ENCODE peak calls at places on chromosome 5, in eight cellular contexts. One of them, this sample, is unnamed.

GRCh38 chr5:23204111-23204510 is 303.3 kb upstream of the PRDM9 start:
- DNase-seq in NCI-H146: no peak
- DNase-seq in Daoy: no peak
- DNase-seq in substantia nigra: no peak
- DNase-seq in dorsolateral prefrontal cortex: no peak
- DNase-seq in stimulated activated CD8-positive, alpha-beta memory T cell treated with anti-CD3 and anti-CD28 coated beads, Interleukin-12 subunit alpha, Interleukin-12 subunit beta, amount 100 ng/mL, for 1 hour: no peak
- DNase-seq in ACHN: no peak
- DNase-seq in left colon: no peak
- DNase-seq in this sample: no peak

GRCh38 chr5:126597156-126597555 is 2.1 kb upstream of the ALDH7A1 start:
- DNase-seq in NCI-H146: no peak
- DNase-seq in Daoy: no peak
- DNase-seq in substantia nigra: no peak
- DNase-seq in dorsolateral prefrontal cortex: no peak
- DNase-seq in stimulated activated CD8-positive, alpha-beta memory T cell treated with anti-CD3 and anti-CD28 coated beads, Interleukin-12 subunit alpha, Interleukin-12 subunit beta, amount 100 ng/mL, for 1 hour: no peak
- DNase-seq in ACHN: no peak
- DNase-seq in left colon: no peak
- DNase-seq in this sample: no peak

GRCh38 chr5:133525048-133525447 is 87.3 kb downstream of the FSTL4 start:
- DNase-seq in NCI-H146: no peak
- DNase-seq in Daoy: no peak
- DNase-seq in substantia nigra: no peak
- DNase-seq in dorsolateral prefrontal cortex: no peak
- DNase-seq in stimulated activated CD8-positive, alpha-beta memory T cell treated with anti-CD3 and anti-CD28 coated beads, Interleukin-12 subunit alpha, Interleukin-12 subunit beta, amount 100 ng/mL, for 1 hour: no peak
- DNase-seq in ACHN: no peak
- DNase-seq in left colon: no peak
- DNase-seq in this sample: no peak

GRCh38 chr5:69261034-69261433 is 26.3 kb downstream of the CDK7 start:
- DNase-seq in NCI-H146: no peak
- DNase-seq in Daoy: no peak
- DNase-seq in substantia nigra: no peak
- DNase-seq in dorsolateral prefrontal cortex: no peak
- DNase-seq in stimulated activated CD8-positive, alpha-beta memory T cell treated with anti-CD3 and anti-CD28 coated beads, Interleukin-12 subunit alpha, Interleukin-12 subunit beta, amount 100 ng/mL, for 1 hour: no peak
- DNase-seq in ACHN: no peak
- DNase-seq in left colon: no peak
- DNase-seq in this sample: no peak

GRCh38 chr5:134648425-134649162 is at the start of gene SEC24A:
- DNase-seq in NCI-H146: peak; percentile 83
- DNase-seq in Daoy: peak; percentile 97
- DNase-seq in substantia nigra: peak; percentile 62
- DNase-seq in dorsolateral prefrontal cortex: peak; percentile 90
- DNase-seq in stimulated activated CD8-positive, alpha-beta memory T cell treated with anti-CD3 and anti-CD28 coated beads, Interleukin-12 subunit alpha, Interleukin-12 subunit beta, amount 100 ng/mL, for 1 hour: peak; percentile 81
- DNase-seq in ACHN: peak; percentile 79
- DNase-seq in left colon: peak; percentile 93
- DNase-seq in this sample: peak; percentile 43

GRCh38 chr5:151100690-151101089 is 19.9 kb upstream of the TNIP1 start:
- DNase-seq in NCI-H146: no peak
- DNase-seq in Daoy: no peak
- DNase-seq in substantia nigra: no peak
- DNase-seq in dorsolateral prefrontal cortex: no peak
- DNase-seq in stimulated activated CD8-positive, alpha-beta memory T cell treated with anti-CD3 and anti-CD28 coated beads, Interleukin-12 subunit alpha, Interleukin-12 subunit beta, amount 100 ng/mL, for 1 hour: no peak
- DNase-seq in ACHN: no peak
- DNase-seq in left colon: no peak
- DNase-seq in this sample: no peak

GRCh38 chr5:151661096-151661495 is 25.6 kb downstream of the SPARC start:
- DNase-seq in NCI-H146: no peak
- DNase-seq in Daoy: no peak
- DNase-seq in substantia nigra: no peak
- DNase-seq in dorsolateral prefrontal cortex: no peak
- DNase-seq in stimulated activated CD8-positive, alpha-beta memory T cell treated with anti-CD3 and anti-CD28 coated beads, Interleukin-12 subunit alpha, Interleukin-12 subunit beta, amount 100 ng/mL, for 1 hour: no peak
- DNase-seq in ACHN: no peak
- DNase-seq in left colon: no peak
- DNase-seq in this sample: no peak

GRCh38 chr5:154723740-154724505 is 31.3 kb upstream of the LARP1 start:
- DNase-seq in NCI-H146: no peak
- DNase-seq in Daoy: no peak
- DNase-seq in substantia nigra: no peak
- DNase-seq in dorsolateral prefrontal cortex: no peak
- DNase-seq in stimulated activated CD8-positive, alpha-beta memory T cell treated with anti-CD3 and anti-CD28 coated beads, Interleukin-12 subunit alpha, Interleukin-12 subunit beta, amount 100 ng/mL, for 1 hour: no peak
- DNase-seq in ACHN: no peak
- DNase-seq in left colon: no peak
- DNase-seq in this sample: no peak

GRCh38 chr5:144427871-144428270 is 257.2 kb downstream of the KCTD16 start:
- DNase-seq in NCI-H146: no peak
- DNase-seq in Daoy: no peak
- DNase-seq in substantia nigra: no peak
- DNase-seq in dorsolateral prefrontal cortex: no peak
- DNase-seq in stimulated activated CD8-positive, alpha-beta memory T cell treated with anti-CD3 and anti-CD28 coated beads, Interleukin-12 subunit alpha, Interleukin-12 subunit beta, amount 100 ng/mL, for 1 hour: no peak
- DNase-seq in ACHN: no peak
- DNase-seq in left colon: no peak
- DNase-seq in this sample: no peak

GRCh38 chr5:118224546-118224945 is 763.8 kb downstream of the DTWD2 start:
- DNase-seq in NCI-H146: no peak
- DNase-seq in Daoy: no peak
- DNase-seq in substantia nigra: no peak
- DNase-seq in dorsolateral prefrontal cortex: no peak
- DNase-seq in stimulated activated CD8-positive, alpha-beta memory T cell treated with anti-CD3 and anti-CD28 coated beads, Interleukin-12 subunit alpha, Interleukin-12 subunit beta, amount 100 ng/mL, for 1 hour: no peak
- DNase-seq in ACHN: no peak
- DNase-seq in left colon: no peak
- DNase-seq in this sample: no peak

GRCh38 chr5:609506-609905 is 2.6 kb upstream of the CEP72 start:
- DNase-seq in NCI-H146: no peak
- DNase-seq in Daoy: no peak
- DNase-seq in substantia nigra: no peak
- DNase-seq in dorsolateral prefrontal cortex: no peak
- DNase-seq in stimulated activated CD8-positive, alpha-beta memory T cell treated with anti-CD3 and anti-CD28 coated beads, Interleukin-12 subunit alpha, Interleukin-12 subunit beta, amount 100 ng/mL, for 1 hour: no peak
- DNase-seq in ACHN: no peak
- DNase-seq in left colon: no peak
- DNase-seq in this sample: no peak

GRCh38 chr5:74978347-74978746 is 74.0 kb downstream of the GCNT4 start:
- DNase-seq in NCI-H146: no peak
- DNase-seq in Daoy: no peak
- DNase-seq in substantia nigra: no peak
- DNase-seq in dorsolateral prefrontal cortex: no peak
- DNase-seq in stimulated activated CD8-positive, alpha-beta memory T cell treated with anti-CD3 and anti-CD28 coated beads, Interleukin-12 subunit alpha, Interleukin-12 subunit beta, amount 100 ng/mL, for 1 hour: no peak
- DNase-seq in ACHN: no peak
- DNase-seq in left colon: no peak
- DNase-seq in this sample: no peak

GRCh38 chr5:95918421-95919006 is 43.1 kb downstream of the ELL2 start:
- DNase-seq in NCI-H146: no peak
- DNase-seq in Daoy: no peak
- DNase-seq in substantia nigra: no peak
- DNase-seq in dorsolateral prefrontal cortex: no peak
- DNase-seq in stimulated activated CD8-positive, alpha-beta memory T cell treated with anti-CD3 and anti-CD28 coated beads, Interleukin-12 subunit alpha, Interleukin-12 subunit beta, amount 100 ng/mL, for 1 hour: no peak
- DNase-seq in ACHN: no peak
- DNase-seq in left colon: no peak
- DNase-seq in this sample: no peak

GRCh38 chr5:100901851-100902341 is 1.2 kb downstream of the ST8SIA4 start:
- DNase-seq in NCI-H146: no peak
- DNase-seq in Daoy: no peak
- DNase-seq in substantia nigra: no peak
- DNase-seq in dorsolateral prefrontal cortex: no peak
- DNase-seq in stimulated activated CD8-positive, alpha-beta memory T cell treated with anti-CD3 and anti-CD28 coated beads, Interleukin-12 subunit alpha, Interleukin-12 subunit beta, amount 100 ng/mL, for 1 hour: peak; percentile 49
- DNase-seq in ACHN: peak; percentile 30
- DNase-seq in left colon: peak; percentile 23
- DNase-seq in this sample: no peak

GRCh38 chr5:58925627-58926545 is 343.0 kb downstream of the RAB3C start:
- DNase-seq in NCI-H146: peak; percentile 33
- DNase-seq in Daoy: no peak
- DNase-seq in substantia nigra: no peak
- DNase-seq in dorsolateral prefrontal cortex: no peak
- DNase-seq in stimulated activated CD8-positive, alpha-beta memory T cell treated with anti-CD3 and anti-CD28 coated beads, Interleukin-12 subunit alpha, Interleukin-12 subunit beta, amount 100 ng/mL, for 1 hour: no peak
- DNase-seq in ACHN: no peak
- DNase-seq in left colon: no peak
- DNase-seq in this sample: peak; percentile 68

GRCh38 chr5:65037845-65038815 is 269.4 kb downstream of the CWC27 start:
- DNase-seq in NCI-H146: peak; percentile 63
- DNase-seq in Daoy: peak; percentile 22
- DNase-seq in substantia nigra: no peak
- DNase-seq in dorsolateral prefrontal cortex: no peak
- DNase-seq in stimulated activated CD8-positive, alpha-beta memory T cell treated with anti-CD3 and anti-CD28 coated beads, Interleukin-12 subunit alpha, Interleukin-12 subunit beta, amount 100 ng/mL, for 1 hour: no peak
- DNase-seq in ACHN: peak; percentile 17
- DNase-seq in left colon: no peak
- DNase-seq in this sample: no peak

GRCh38 chr5:107092695-107093094 is 578.0 kb downstream of the EFNA5 start:
- DNase-seq in NCI-H146: no peak
- DNase-seq in Daoy: peak; percentile 3
- DNase-seq in substantia nigra: no peak
- DNase-seq in dorsolateral prefrontal cortex: no peak
- DNase-seq in stimulated activated CD8-positive, alpha-beta memory T cell treated with anti-CD3 and anti-CD28 coated beads, Interleukin-12 subunit alpha, Interleukin-12 subunit beta, amount 100 ng/mL, for 1 hour: no peak
- DNase-seq in ACHN: no peak
- DNase-seq in left colon: no peak
- DNase-seq in this sample: no peak

GRCh38 chr5:139835656-139836055 is 40.0 kb downstream of the PSD2 start:
- DNase-seq in NCI-H146: no peak
- DNase-seq in Daoy: no peak
- DNase-seq in substantia nigra: no peak
- DNase-seq in dorsolateral prefrontal cortex: no peak
- DNase-seq in stimulated activated CD8-positive, alpha-beta memory T cell treated with anti-CD3 and anti-CD28 coated beads, Interleukin-12 subunit alpha, Interleukin-12 subunit beta, amount 100 ng/mL, for 1 hour: no peak
- DNase-seq in ACHN: no peak
- DNase-seq in left colon: no peak
- DNase-seq in this sample: no peak

GRCh38 chr5:150598821-150599273 is 41.6 kb upstream of the SYNPO start:
- DNase-seq in NCI-H146: no peak
- DNase-seq in Daoy: no peak
- DNase-seq in substantia nigra: no peak
- DNase-seq in dorsolateral prefrontal cortex: no peak
- DNase-seq in stimulated activated CD8-positive, alpha-beta memory T cell treated with anti-CD3 and anti-CD28 coated beads, Interleukin-12 subunit alpha, Interleukin-12 subunit beta, amount 100 ng/mL, for 1 hour: no peak
- DNase-seq in ACHN: no peak
- DNase-seq in left colon: no peak
- DNase-seq in this sample: no peak